ENCODE peak calls at places on chromosomes 13 and 19, in five cellular contexts. One of them, this sample, is unnamed.
A peak's percentile ranks its signal among the peaks of the same experiment; 100 is the strongest.

GRCh38 chr13:108226184-108226583 is 8.0 kb downstream of the ABHD13 start:
- DNase-seq in heart right ventricle: no peak
- DNase-seq in PC-9: no peak
- DNase-seq in CD8-positive, alpha-beta T cell: no peak
- DNase-seq in A673: no peak
- DNase-seq in this sample: no peak

GRCh38 chr19:54464624-54465266 is 1.2 kb upstream of the LENG9 start:
- DNase-seq in heart right ventricle: peak; percentile 91
- DNase-seq in PC-9: peak; percentile 93
- DNase-seq in CD8-positive, alpha-beta T cell: peak; percentile 78
- DNase-seq in A673: peak; percentile 87
- DNase-seq in this sample: peak; percentile 93

GRCh38 chr13:65488606-65489005 is 1741.5 kb downstream of the PCDH9 start:
- DNase-seq in heart right ventricle: no peak
- DNase-seq in PC-9: no peak
- DNase-seq in CD8-positive, alpha-beta T cell: no peak
- DNase-seq in A673: no peak
- DNase-seq in this sample: no peak

GRCh38 chr13:33722216-33722900 is 95.6 kb upstream of the RFC3 start:
- DNase-seq in heart right ventricle: no peak
- DNase-seq in PC-9: no peak
- DNase-seq in CD8-positive, alpha-beta T cell: no peak
- DNase-seq in A673: no peak
- DNase-seq in this sample: no peak

GRCh38 chr19:7870571-7871279 is 3.5 kb downstream of the PRR36 start:
- DNase-seq in heart right ventricle: no peak
- DNase-seq in PC-9: peak; percentile 91
- DNase-seq in CD8-positive, alpha-beta T cell: no peak
- DNase-seq in A673: peak; percentile 89
- DNase-seq in this sample: peak; percentile 96

GRCh38 chr13:79659161-79659560 is 178.2 kb downstream of the NDFIP2 start:
- DNase-seq in heart right ventricle: peak; percentile 43
- DNase-seq in PC-9: no peak
- DNase-seq in CD8-positive, alpha-beta T cell: no peak
- DNase-seq in A673: peak; percentile 92
- DNase-seq in this sample: peak; percentile 57

GRCh38 chr19:5621945-5622464 is 571 bp downstream of the SAFB2 start:
- DNase-seq in heart right ventricle: peak; percentile 21
- DNase-seq in PC-9: peak; percentile 16
- DNase-seq in CD8-positive, alpha-beta T cell: no peak
- DNase-seq in A673: no peak
- DNase-seq in this sample: peak; percentile 38

GRCh38 chr19:10612515-10613119 is 12.7 kb upstream of the SLC44A2 start:
- DNase-seq in heart right ventricle: peak; percentile 86
- DNase-seq in PC-9: peak; percentile 64
- DNase-seq in CD8-positive, alpha-beta T cell: no peak
- DNase-seq in A673: no peak
- DNase-seq in this sample: peak; percentile 97

GRCh38 chr19:44777715-44778347 is at the start of gene CBLC:
- DNase-seq in heart right ventricle: no peak
- DNase-seq in PC-9: peak; percentile 97
- DNase-seq in CD8-positive, alpha-beta T cell: no peak
- DNase-seq in A673: no peak
- DNase-seq in this sample: no peak

GRCh38 chr13:98089246-98089645 is 53.6 kb upstream of the FARP1 start:
- DNase-seq in heart right ventricle: no peak
- DNase-seq in PC-9: no peak
- DNase-seq in CD8-positive, alpha-beta T cell: no peak
- DNase-seq in A673: no peak
- DNase-seq in this sample: no peak

GRCh38 chr13:97977376-97977705 is 23.9 kb downstream of the IPO5 start:
- DNase-seq in heart right ventricle: no peak
- DNase-seq in PC-9: no peak
- DNase-seq in CD8-positive, alpha-beta T cell: no peak
- DNase-seq in A673: no peak
- DNase-seq in this sample: no peak

GRCh38 chr19:46386996-46387712 is 26.2 kb downstream of the CCDC8 start:
- DNase-seq in heart right ventricle: no peak
- DNase-seq in PC-9: no peak
- DNase-seq in CD8-positive, alpha-beta T cell: no peak
- DNase-seq in A673: no peak
- DNase-seq in this sample: no peak

GRCh38 chr19:40139533-40140287 is 49.0 kb upstream of the ZNF780A start:
- DNase-seq in heart right ventricle: no peak
- DNase-seq in PC-9: no peak
- DNase-seq in CD8-positive, alpha-beta T cell: no peak
- DNase-seq in A673: peak; percentile 73
- DNase-seq in this sample: peak; percentile 59

GRCh38 chr19:47414469-47414868 is 4.9 kb downstream of the MEIS3 start:
- DNase-seq in heart right ventricle: no peak
- DNase-seq in PC-9: peak; percentile 47
- DNase-seq in CD8-positive, alpha-beta T cell: no peak
- DNase-seq in A673: peak; percentile 23
- DNase-seq in this sample: no peak

GRCh38 chr13:112820318-112820717 is 130.5 kb downstream of the ATP11A start:
- DNase-seq in heart right ventricle: no peak
- DNase-seq in PC-9: no peak
- DNase-seq in CD8-positive, alpha-beta T cell: no peak
- DNase-seq in A673: no peak
- DNase-seq in this sample: no peak

GRCh38 chr19:42596391-42597071 is 1.8 kb upstream of the CEACAM8 start:
- DNase-seq in heart right ventricle: peak; percentile 24
- DNase-seq in PC-9: peak; percentile 42
- DNase-seq in CD8-positive, alpha-beta T cell: peak; percentile 60
- DNase-seq in A673: peak; percentile 19
- DNase-seq in this sample: peak; percentile 37

GRCh38 chr19:16447015-16447384 is 24.8 kb downstream of the EPS15L1 start:
- DNase-seq in heart right ventricle: peak; percentile 70
- DNase-seq in PC-9: peak; percentile 69
- DNase-seq in CD8-positive, alpha-beta T cell: peak; percentile 66
- DNase-seq in A673: peak; percentile 57
- DNase-seq in this sample: peak; percentile 83

GRCh38 chr19:33477781-33478180 is 43.8 kb downstream of the PEPD start:
- DNase-seq in heart right ventricle: no peak
- DNase-seq in PC-9: no peak
- DNase-seq in CD8-positive, alpha-beta T cell: no peak
- DNase-seq in A673: no peak
- DNase-seq in this sample: no peak

GRCh38 chr13:23871616-23872220 is 17.5 kb downstream of the MIPEP start:
- DNase-seq in heart right ventricle: no peak
- DNase-seq in PC-9: no peak
- DNase-seq in CD8-positive, alpha-beta T cell: no peak
- DNase-seq in A673: peak; percentile 55
- DNase-seq in this sample: no peak

GRCh38 chr13:105960326-105960725 is 575.1 kb downstream of the EFNB2 start:
- DNase-seq in heart right ventricle: no peak
- DNase-seq in PC-9: no peak
- DNase-seq in CD8-positive, alpha-beta T cell: no peak
- DNase-seq in A673: no peak
- DNase-seq in this sample: no peak

GRCh38 chr19:44800461-44800860 is 8.4 kb upstream of the BCAM start:
- DNase-seq in heart right ventricle: peak; percentile 90
- DNase-seq in PC-9: peak; percentile 85
- DNase-seq in CD8-positive, alpha-beta T cell: peak; percentile 87
- DNase-seq in A673: peak; percentile 87
- DNase-seq in this sample: peak; percentile 87

GRCh38 chr19:9406798-9407352 is 28.5 kb downstream of the ZNF266 start:
- DNase-seq in heart right ventricle: peak; percentile 82
- DNase-seq in PC-9: peak; percentile 74
- DNase-seq in CD8-positive, alpha-beta T cell: peak; percentile 51
- DNase-seq in A673: peak; percentile 88
- DNase-seq in this sample: peak; percentile 74

GRCh38 chr19:14746891-14747290 is 31.5 kb downstream of the ADGRE2 start:
- DNase-seq in heart right ventricle: no peak
- DNase-seq in PC-9: no peak
- DNase-seq in CD8-positive, alpha-beta T cell: no peak
- DNase-seq in A673: no peak
- DNase-seq in this sample: no peak

GRCh38 chr13:66578305-66578704 is 651.8 kb downstream of the PCDH9 start:
- DNase-seq in heart right ventricle: no peak
- DNase-seq in PC-9: no peak
- DNase-seq in CD8-positive, alpha-beta T cell: no peak
- DNase-seq in A673: no peak
- DNase-seq in this sample: no peak
- TF ChIP-seq CTCF in heart right ventricle: no peak
- TF ChIP-seq CTCF in PC-9: no peak
- TF ChIP-seq CTCF in CD8-positive, alpha-beta T cell: no peak
- TF ChIP-seq CTCF in A673: no peak
- TF ChIP-seq CTCF in this sample: no peak

DNA sequence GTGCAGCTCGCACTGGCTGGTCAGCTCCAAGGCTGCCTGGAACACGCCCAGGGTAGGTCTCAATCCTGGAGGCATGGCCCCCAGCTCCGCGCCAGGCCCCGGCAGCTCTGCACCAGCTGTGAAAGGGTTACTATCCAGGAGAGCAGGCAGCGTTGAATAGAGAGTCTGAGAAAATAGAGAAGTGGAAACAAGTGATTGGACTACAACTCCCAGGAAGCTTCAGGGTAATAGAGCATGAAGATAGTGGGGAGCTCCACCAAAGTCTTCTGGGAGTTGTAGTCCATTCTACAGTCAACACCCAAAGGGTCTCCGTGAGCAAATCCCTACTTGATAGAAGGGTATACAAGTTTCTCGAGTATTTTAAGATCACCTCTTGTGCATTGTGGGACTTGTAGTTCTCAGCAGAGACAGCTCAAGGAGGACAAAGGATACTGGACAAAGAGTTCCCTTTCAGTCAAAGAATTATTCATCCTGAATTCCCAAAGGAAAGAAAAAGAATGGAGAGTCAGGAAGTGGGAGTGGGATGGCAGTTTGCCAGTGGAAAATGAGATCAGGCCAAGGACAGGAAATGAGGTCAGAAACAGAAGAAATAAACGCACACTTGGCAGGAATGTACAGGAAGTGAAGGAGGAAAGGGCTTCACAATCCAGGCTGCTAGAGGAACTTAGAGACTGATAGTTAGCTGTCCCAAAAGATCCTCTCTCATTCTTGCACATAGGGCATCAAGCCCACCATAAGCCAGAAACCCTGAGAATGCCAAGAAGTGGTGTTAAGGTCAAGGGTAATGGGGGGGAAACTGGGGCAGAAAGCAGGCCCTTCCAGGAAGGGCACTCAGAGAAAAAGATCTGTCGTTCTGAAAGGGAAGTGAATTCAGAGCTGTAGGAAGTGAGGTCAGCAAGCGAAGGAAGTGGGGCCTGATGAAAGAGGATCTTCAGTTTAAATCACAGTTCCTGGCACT is 5.5 kb upstream of the MAMSTR start:
- DNase-seq in heart right ventricle: no peak
- DNase-seq in PC-9: peak; percentile 37
- DNase-seq in CD8-positive, alpha-beta T cell: no peak
- DNase-seq in A673: peak; percentile 98
- DNase-seq in this sample: peak; percentile 75
- H3K27ac ChIP-seq in heart right ventricle: peak overlapping the region; percentile 83
- H3K27ac ChIP-seq in PC-9: no peak overlapping the region
- H3K27ac ChIP-seq in CD8-positive, alpha-beta T cell: peak overlapping the region; percentile 17
- H3K27ac ChIP-seq in A673: peak overlapping the region; percentile 99
- H3K27ac ChIP-seq in this sample: peak overlapping the region; percentile 57

GRCh38 chr19:32363632-32364031 is 18.2 kb downstream of the ZNF507 start:
- DNase-seq in heart right ventricle: no peak
- DNase-seq in PC-9: no peak
- DNase-seq in CD8-positive, alpha-beta T cell: no peak
- DNase-seq in A673: no peak
- DNase-seq in this sample: no peak

GRCh38 chr19:32363175-32363574 is 17.8 kb downstream of the ZNF507 start:
- DNase-seq in heart right ventricle: no peak
- DNase-seq in PC-9: peak; percentile 34
- DNase-seq in CD8-positive, alpha-beta T cell: no peak
- DNase-seq in A673: no peak
- DNase-seq in this sample: no peak

GRCh38 chr19:32362318-32362691 is 16.9 kb downstream of the ZNF507 start:
- DNase-seq in heart right ventricle: no peak
- DNase-seq in PC-9: no peak
- DNase-seq in CD8-positive, alpha-beta T cell: no peak
- DNase-seq in A673: no peak
- DNase-seq in this sample: no peak

GRCh38 chr19:32361574-32362317 is 16.3 kb downstream of the ZNF507 start:
- DNase-seq in heart right ventricle: no peak
- DNase-seq in PC-9: no peak
- DNase-seq in CD8-positive, alpha-beta T cell: no peak
- DNase-seq in A673: no peak
- DNase-seq in this sample: no peak

GRCh38 chr19:32364040-32364439 is 18.6 kb downstream of the ZNF507 start:
- DNase-seq in heart right ventricle: no peak
- DNase-seq in PC-9: no peak
- DNase-seq in CD8-positive, alpha-beta T cell: no peak
- DNase-seq in A673: no peak
- DNase-seq in this sample: no peak
- H3K36me3 ChIP-seq in heart right ventricle: peaks cover 76% of the 10 kb centered on the region
- H3K36me3 ChIP-seq in PC-9: peaks cover 36% of the 10 kb centered on the region
- H3K36me3 ChIP-seq in CD8-positive, alpha-beta T cell: peaks cover 39% of the 10 kb centered on the region
- H3K36me3 ChIP-seq in A673: peaks cover 34% of the 10 kb centered on the region
- H3K36me3 ChIP-seq in this sample: peaks cover 15% of the 10 kb centered on the region

GRCh38 chr19:18853755-18854427 is 22.1 kb downstream of the UPF1 start:
- DNase-seq in heart right ventricle: no peak
- DNase-seq in PC-9: no peak
- DNase-seq in CD8-positive, alpha-beta T cell: no peak
- DNase-seq in A673: no peak
- DNase-seq in this sample: no peak
- TF ChIP-seq CTCF in heart right ventricle: no peak
- TF ChIP-seq CTCF in PC-9: no peak
- TF ChIP-seq CTCF in CD8-positive, alpha-beta T cell: no peak
- TF ChIP-seq CTCF in A673: no peak
- TF ChIP-seq CTCF in this sample: no peak

GRCh38 chr13:111281751-111282311 is 38.6 kb upstream of the TEX29 start:
- DNase-seq in heart right ventricle: no peak
- DNase-seq in PC-9: no peak
- DNase-seq in CD8-positive, alpha-beta T cell: no peak
- DNase-seq in A673: no peak
- DNase-seq in this sample: no peak
- H3K27ac ChIP-seq in heart right ventricle: peak overlapping the region; percentile 87
- H3K27ac ChIP-seq in PC-9: no peak overlapping the region
- H3K27ac ChIP-seq in CD8-positive, alpha-beta T cell: no peak overlapping the region
- H3K27ac ChIP-seq in A673: no peak overlapping the region
- H3K27ac ChIP-seq in this sample: no peak overlapping the region

This sample was measured in adrenal gland.